ENCODE peak calls at places on chromosomes 5 and 9, in seven cellular contexts. Q, D, J, O, L, K and Z are unnamed samples.

GRCh38 chr9:95511952-95512750 is 4.6 kb downstream of the PTCH1 start:
- DNase-seq in L (peak; percentile 88), Q (no peak), J (peak; percentile 34), K (no peak), O (peak; percentile 36), D (no peak), Z (no peak)

GRCh38 chr9:127561491-127562270 is 50.4 kb upstream of the STXBP1 start:
- DNase-seq in K (no peak), O (peak; percentile 99), J (no peak), D (no peak), Q (no peak), L (peak; percentile 84), Z (peak; percentile 74)

GRCh38 chr5:556909-557441 is 32.7 kb upstream of the SLC9A3 start:
- DNase-seq in L (no peak), Q (no peak), J (no peak), K (no peak), D (no peak), O (no peak), Z (no peak)

GRCh38 chr9:21709464-21710058 is 92.9 kb upstream of the MTAP start:
- DNase-seq in D (peak; percentile 27), L (peak; percentile 71), Q (peak; percentile 14), J (peak; percentile 2), O (peak; percentile 60), K (no peak), Z (no peak)

GRCh38 chr5:122933926-122934325 is 88.5 kb downstream of the SNX24 start:
- DNase-seq in L (no peak), Q (no peak), J (no peak), K (no peak), O (no peak), D (no peak), Z (no peak)

GRCh38 chr9:90909225-90909624 is 107.6 kb downstream of the SYK start:
- DNase-seq in K (no peak), O (no peak), J (no peak), D (no peak), L (no peak), Q (no peak), Z (no peak)

GRCh38 chr5:25094219-25094618 is 449.4 kb upstream of the CDH10 start:
- DNase-seq in D (no peak), K (no peak), Q (no peak), L (no peak), O (no peak), J (no peak), Z (no peak)

GRCh38 chr5:173933901-173934300 is 45.8 kb downstream of the CPEB4 start:
- DNase-seq in D (no peak), Q (no peak), J (no peak), O (no peak), L (no peak), K (no peak), Z (no peak)

GRCh38 chr5:65141487-65141886 is 340.2 kb downstream of the ADAMTS6 start:
- DNase-seq in J (no peak), O (no peak), D (no peak), Q (peak; percentile 78), L (no peak), K (no peak), Z (no peak)

GRCh38 chr5:39526914-39527477 is 102.2 kb upstream of the DAB2 start:
- DNase-seq in D (no peak), O (no peak), J (no peak), K (no peak), Q (no peak), L (peak; percentile 11), Z (no peak)

GRCh38 chr5:180652346-180652745 is 2.9 kb upstream of the FLT4 start:
- DNase-seq in L (no peak), D (no peak), Q (no peak), J (no peak), K (no peak), O (no peak), Z (no peak)

GRCh38 chr9:121852646-121853616 is 201.5 kb downstream of the DAB2IP start:
- DNase-seq in K (no peak), Q (no peak), L (no peak), D (no peak), J (no peak), O (no peak), Z (peak; percentile 59)

GRCh38 chr9:136533775-136534157 is 12.1 kb downstream of the NOTCH1 start:
- DNase-seq in L (no peak), Q (no peak), D (peak; percentile 65), K (peak; percentile 51), O (peak; percentile 52), J (no peak), Z (no peak)

GRCh38 chr9:125325821-125326220 is 64.2 kb downstream of the GAPVD1 start:
- DNase-seq in L (no peak), Q (no peak), D (no peak), K (no peak), J (no peak), O (no peak), Z (no peak)